ENCODE peak calls at places on chromosomes 16 and 17, in five cellular contexts. S, Q, E, R and V are unnamed samples. For H3K9me3 and H3K4me1, the result is how much of the 10 kb centered on the place peaks cover.

GRCh38 chr16:68093816-68094613 is 8.8 kb downstream of the NFATC3 start:
- DNase-seq in S (no peak), Q (no peak), E (no peak), R (no peak), V (no peak)

GRCh38 chr17:10758062-10758461 is 28.2 kb upstream of the TMEM220 start:
- DNase-seq in S (no peak), Q (no peak), E (no peak), R (no peak), V (no peak)

GRCh38 chr17:81712468-81713003 is 452 bp downstream of the SLC25A10 start:
- DNase-seq in S (no peak), Q (no peak), E (peak), R (no peak), V (peak)

GRCh38 chr17:69246726-69247375 is 18.2 kb upstream of the ABCA10 start:
- DNase-seq in S (peak), Q (no peak), E (no peak), R (no peak), V (no peak)

GRCh38 chr17:13931752-13932477 is 137.4 kb upstream of the COX10 start:
- DNase-seq in S (no peak), Q (peak), E (peak), R (peak), V (peak)

GRCh38 chr16:81633147-81633619 is 145.9 kb upstream of the PLCG2 start:
- DNase-seq in S (no peak), Q (no peak), E (no peak), R (peak), V (no peak)

GRCh38 chr16:81987121-81987520 is 24.1 kb downstream of the SDR42E1 start:
- DNase-seq in S (no peak), Q (no peak), E (no peak), R (no peak), V (no peak)

GRCh38 chr16:2040450-2041105 is 7.1 kb downstream of the NTHL1 start:
- DNase-seq in S (no peak), Q (peak), E (no peak), R (no peak), V (no peak)

GRCh38 chr16:85902366-85903155 is 3.6 kb downstream of the IRF8 start:
- DNase-seq in S (no peak), Q (no peak), E (no peak), R (no peak), V (no peak)

GRCh38 chr16:64150193-64150592 is 971.7 kb downstream of the CDH11 start:
- DNase-seq in S (no peak), Q (no peak), E (no peak), R (no peak), V (no peak)

GRCh38 chr17:76948301-76948700 is 80.1 kb downstream of the MGAT5B start:
- DNase-seq in S (no peak), Q (no peak), E (no peak), R (peak), V (no peak)
- H3K4me3 ChIP-seq in S (no peak), Q (no peak), E (no peak), R (no peak), V (no peak)

GRCh38 chr17:83202002-83203000 is 122.9 kb downstream of the METRNL start:
- DNase-seq in S (no peak), Q (peak), E (no peak), R (no peak), V (peak)

GRCh38 chr17:83201206-83202001 is 122.0 kb downstream of the METRNL start:
- DNase-seq in S (no peak), Q (peak), E (no peak), R (no peak), V (peak)

GRCh38 chr17:83199500-83200201 is 120.2 kb downstream of the METRNL start:
- DNase-seq in S (no peak), Q (peak), E (peak), R (peak), V (peak)

GRCh38 chr17:83200231-83200699 is 120.9 kb downstream of the METRNL start:
- DNase-seq in S (no peak), Q (peak), E (peak), R (peak), V (peak)

DNA sequence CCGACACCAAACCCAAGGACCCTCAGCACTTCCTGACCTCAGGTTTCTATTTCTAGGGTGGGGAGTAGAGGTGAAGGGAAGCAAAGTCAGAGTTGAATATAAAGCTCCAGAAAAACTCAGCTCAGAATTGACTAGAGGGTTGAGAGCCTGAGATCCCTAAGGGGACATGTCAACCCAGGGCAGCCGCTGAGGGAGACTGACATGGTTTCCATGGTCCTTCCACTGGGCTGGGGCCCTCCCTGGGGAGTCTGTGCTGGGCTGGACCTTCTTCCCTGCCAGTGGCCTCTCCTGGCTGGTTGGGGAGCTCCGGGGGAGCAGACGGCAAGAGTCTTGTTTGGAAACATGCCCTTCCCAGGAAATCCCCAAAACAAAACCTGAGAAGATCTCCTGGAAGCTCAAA is 121.3 kb downstream of the METRNL start:
- DNase-seq in S (no peak), Q (peak), E (no peak), R (peak), V (peak)
- H3K9me3 ChIP-seq in S (under half), Q (under half), E (under half), R (under half), V (under half)

GRCh38 chr17:61411114-61411943 is 11.7 kb downstream of the TBX2 start:
- DNase-seq in S (no peak), Q (no peak), E (peak), R (peak), V (peak)
- H3K4me1 ChIP-seq in S (under half), Q (under half), E (under half), R (under half), V (half or more)

GRCh38 chr17:73544333-73544732 is 99.9 kb downstream of the SDK2 start:
- DNase-seq in S (no peak), Q (no peak), E (no peak), R (no peak), V (no peak)

GRCh38 chr17:73541111-73541510 is 103.1 kb downstream of the SDK2 start:
- DNase-seq in S (no peak), Q (no peak), E (no peak), R (no peak), V (no peak)

GRCh38 chr17:73539176-73539575 is 105.1 kb downstream of the SDK2 start:
- DNase-seq in S (no peak), Q (no peak), E (no peak), R (no peak), V (no peak)

GRCh38 chr17:73542323-73542722 is 101.9 kb downstream of the SDK2 start:
- DNase-seq in S (no peak), Q (no peak), E (no peak), R (peak), V (peak)

GRCh38 chr17:73541561-73541981 is 102.7 kb downstream of the SDK2 start:
- DNase-seq in S (no peak), Q (no peak), E (no peak), R (peak), V (peak)
- H3K4me3 ChIP-seq in S (no peak), Q (no peak), E (no peak), R (no peak), V (no peak)

DNA sequence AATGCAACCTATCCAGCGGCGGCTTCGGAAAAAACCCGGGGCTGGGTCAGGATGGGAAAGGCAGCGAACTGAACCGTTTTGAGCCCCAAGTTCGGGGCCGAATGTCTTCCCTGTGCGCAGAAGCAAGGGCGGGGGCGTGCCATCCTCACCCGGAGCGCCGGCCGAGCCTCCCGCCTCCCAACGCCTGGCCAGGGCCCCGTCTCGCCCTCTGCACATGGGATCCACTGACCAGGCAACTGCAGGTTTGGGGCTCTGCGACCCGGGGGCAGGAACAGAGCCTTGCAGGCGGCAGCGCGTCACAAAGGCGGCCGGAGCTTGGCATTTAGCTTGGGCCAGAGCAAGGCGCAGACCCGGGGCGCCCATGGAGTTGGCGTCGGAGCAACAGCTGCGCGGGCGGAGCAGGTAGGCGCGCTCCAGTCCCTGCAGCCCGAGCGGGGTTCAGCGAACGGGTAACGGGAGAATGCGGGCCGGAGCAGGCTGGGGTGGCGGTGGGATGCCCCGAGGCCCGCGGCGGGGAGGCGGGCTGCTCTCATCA is at the start of gene FBXO39:
- DNase-seq in S (no peak), Q (no peak), E (no peak), R (no peak), V (peak)
- H3K9me3 ChIP-seq in S (under half), Q (under half), E (under half), R (under half), V (under half)

DNA sequence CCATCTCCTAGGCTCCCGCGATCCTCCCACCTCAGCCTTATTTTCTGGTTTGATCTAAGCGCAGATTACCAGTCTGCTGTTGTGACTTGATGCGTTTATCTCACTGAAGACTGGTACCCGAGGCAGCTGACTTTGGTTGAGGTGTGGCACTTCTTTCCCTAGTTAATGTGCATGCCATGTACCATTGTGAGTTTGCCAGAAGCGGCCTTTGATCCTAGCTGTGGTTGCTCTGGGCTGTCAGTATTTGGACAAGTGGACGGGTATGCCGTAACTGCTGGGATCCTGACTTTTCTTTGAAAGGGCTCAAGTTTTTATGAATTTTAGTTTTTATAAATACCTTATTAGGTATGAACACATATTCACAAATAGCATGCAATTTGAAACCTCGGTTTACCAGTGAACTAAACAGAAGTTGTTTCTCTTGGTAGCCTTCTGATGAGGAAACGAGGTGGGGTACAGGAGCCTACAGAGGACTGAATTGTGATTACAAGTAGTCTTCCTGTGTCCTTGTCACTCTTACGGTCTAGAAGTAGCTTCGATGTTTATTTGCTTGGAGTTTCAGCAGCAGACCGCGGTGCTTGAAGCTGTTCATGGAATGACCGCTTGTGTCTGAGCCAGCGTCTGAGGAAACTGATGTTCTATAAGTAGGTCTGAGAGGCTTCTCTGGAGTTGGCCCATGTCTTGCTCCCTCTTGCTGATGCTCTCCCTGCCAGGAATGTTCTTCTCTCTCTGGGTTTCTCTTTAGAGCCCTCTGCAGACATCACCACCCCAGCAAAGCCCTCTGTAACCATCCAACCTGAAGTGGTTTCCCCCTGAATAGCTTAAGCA is 39.9 kb downstream of the SEC14L1 start:
- DNase-seq in S (no peak), Q (peak), E (no peak), R (no peak), V (no peak)
- H3K4me1 ChIP-seq in S (half or more), Q (half or more), E (half or more), R (under half), V (half or more)

GRCh38 chr17:43900183-43900857 is 7.0 kb downstream of the MPP2 start:
- DNase-seq in S (peak), Q (peak), E (peak), R (peak), V (peak)
- H3K4me3 ChIP-seq in S (peak), Q (peak), E (peak), R (peak), V (peak)

GRCh38 chr16:3285131-3285530 is 1.8 kb downstream of the ZNF263 start:
- DNase-seq in S (no peak), Q (no peak), E (no peak), R (no peak), V (no peak)

GRCh38 chr16:3292604-3293003 is 9.3 kb downstream of the ZNF263 start:
- DNase-seq in S (no peak), Q (no peak), E (no peak), R (no peak), V (no peak)

GRCh38 chr16:3295783-3296182 is 9.4 kb downstream of the TIGD7 start:
- DNase-seq in S (no peak), Q (no peak), E (no peak), R (no peak), V (no peak)

GRCh38 chr16:3295209-3295608 is 10.0 kb downstream of the TIGD7 start:
- DNase-seq in S (no peak), Q (no peak), E (no peak), R (no peak), V (no peak)

GRCh38 chr16:3289998-3290673 is 6.8 kb downstream of the ZNF263 start:
- DNase-seq in S (no peak), Q (no peak), E (no peak), R (no peak), V (no peak)
- H3K9me3 ChIP-seq in S (half or more), Q (under half), E (under half), R (half or more), V (under half)

GRCh38 chr16:55487048-55487803 is 8.2 kb downstream of the MMP2 start:
- DNase-seq in S (no peak), Q (peak), E (no peak), R (no peak), V (no peak)
- H3K4me1 ChIP-seq in S (under half), Q (under half), E (under half), R (under half), V (under half)

GRCh38 chr17:48587276-48588073 is 2.6 kb downstream of the HOXB3 start:
- DNase-seq in S (no peak), Q (no peak), E (no peak), R (no peak), V (no peak)
- H3K4me3 ChIP-seq in S (peak), Q (no peak), E (no peak), R (no peak), V (peak)